ENCODE peak calls at places on chromosomes 1 and 21, in six cellular contexts. C is HL-60, O is HFF-Myc, P is ecto neural progenitor cell, X is chondrocyte, L is RWPE1. D is an unnamed sample.

GRCh38 chr1:77925536-77925935 is 37.1 kb downstream of the NEXN start:
- DNase-seq in L (no peak), X (no peak), C (no peak), P (no peak), O (no peak), D (no peak)

GRCh38 chr1:178294654-178295053 is 200.8 kb downstream of the RASAL2 start:
- DNase-seq in C (no peak), O (no peak), P (peak), L (no peak), X (no peak), D (no peak)

GRCh38 chr1:196309386-196309785 is 298.9 kb downstream of the KCNT2 start:
- DNase-seq in X (no peak), C (no peak), L (peak), O (peak), P (no peak), D (no peak)

GRCh38 chr21:42308161-42308913 is 6.9 kb downstream of the TFF3 start:
- DNase-seq in L (no peak), O (no peak), P (no peak), X (no peak), C (no peak), D (no peak)

GRCh38 chr1:84997667-84998600 is 1.0 kb upstream of the MCOLN2 start:
- DNase-seq in O (no peak), C (no peak), P (peak), X (no peak), L (peak), D (peak)

GRCh38 chr1:202575906-202576653 is 134.2 kb downstream of the SYT2 start:
- DNase-seq in P (no peak), L (no peak), O (no peak), C (no peak), X (no peak), D (peak)

GRCh38 chr1:36253463-36253862 is 29.2 kb downstream of the THRAP3 start:
- DNase-seq in O (no peak), C (no peak), X (no peak), L (no peak), P (no peak), D (no peak)

GRCh38 chr1:42529724-42530161 is 66.7 kb downstream of the CCDC30 start:
- DNase-seq in L (peak), X (no peak), C (no peak), O (no peak), P (no peak), D (no peak)

GRCh38 chr1:160519542-160520435 is 3.3 kb downstream of the SLAMF6 start:
- DNase-seq in L (peak), X (no peak), O (no peak), P (no peak), C (no peak), D (no peak)

GRCh38 chr1:212791261-212791675 is 309 bp downstream of the NSL1 start:
- DNase-seq in C (peak), O (no peak), P (no peak), X (peak), L (peak), D (no peak)

GRCh38 chr1:98923667-98924066 is 81.0 kb downstream of the PLPPR5 start:
- DNase-seq in C (no peak), O (no peak), X (no peak), P (no peak), L (no peak), D (no peak)

GRCh38 chr1:236010443-236010842 is 54.4 kb downstream of the NID1 start:
- DNase-seq in O (no peak), P (no peak), X (no peak), L (no peak), C (no peak), D (no peak)

GRCh38 chr1:153612755-153613331 is at the start of gene S100A16:
- DNase-seq in X (no peak), O (no peak), C (no peak), P (peak), L (peak), D (no peak)

GRCh38 chr1:79055856-79056255 is 49.3 kb upstream of the ADGRL4 start:
- DNase-seq in P (no peak), O (no peak), C (no peak), L (no peak), X (no peak), D (no peak)

GRCh38 chr1:174074757-174075156 is 52.6 kb upstream of the RC3H1 start:
- DNase-seq in X (no peak), L (peak), O (peak), P (no peak), C (no peak), D (no peak)

GRCh38 chr1:31765516-31765915 is 1.4 kb upstream of the ADGRB2 start:
- DNase-seq in O (no peak), C (no peak), L (no peak), X (no peak), P (no peak), D (no peak)

GRCh38 chr1:224768971-224769370 is 152.9 kb downstream of the CNIH3 start:
- DNase-seq in P (no peak), C (no peak), X (no peak), L (no peak), O (no peak), D (no peak)

GRCh38 chr1:96598416-96599168 is 123.0 kb upstream of the PTBP2 start:
- DNase-seq in O (no peak), P (no peak), X (no peak), C (no peak), L (no peak), D (no peak)

GRCh38 chr1:67850611-67851075 is 17.4 kb upstream of the GNG12 start:
- DNase-seq in O (peak), P (no peak), X (no peak), L (peak), C (no peak), D (peak)

GRCh38 chr1:101236546-101237228 is at the start of gene S1PR1:
- DNase-seq in O (no peak), P (peak), L (peak), X (no peak), C (no peak), D (peak)

GRCh38 chr1:164524810-164525209 is 34.2 kb upstream of the PBX1 start:
- DNase-seq in L (no peak), C (no peak), X (no peak), P (no peak), O (peak), D (no peak)

GRCh38 chr1:217228689-217229088 is 402.2 kb downstream of the GPATCH2 start:
- DNase-seq in L (no peak), C (no peak), X (no peak), O (no peak), P (no peak), D (no peak)

GRCh38 chr1:53568540-53568939 is 109.3 kb downstream of the DMRTB1 start:
- DNase-seq in X (no peak), L (no peak), O (no peak), C (no peak), P (no peak), D (no peak)

GRCh38 chr21:37496972-37497371 is 130.4 kb downstream of the DYRK1A start:
- DNase-seq in C (no peak), L (no peak), P (no peak), O (no peak), X (no peak), D (no peak)

GRCh38 chr1:115796897-115797296 is 28.4 kb upstream of the CASQ2 start:
- DNase-seq in X (no peak), C (no peak), L (no peak), P (no peak), O (no peak), D (no peak)

GRCh38 chr21:42447182-42447581 is 43.5 kb downstream of the UBASH3A start:
- DNase-seq in X (no peak), L (no peak), P (no peak), O (no peak), C (no peak), D (no peak)

GRCh38 chr1:156122519-156123355 is 8.2 kb downstream of the LMNA start:
- DNase-seq in O (no peak), X (no peak), C (no peak), L (no peak), P (no peak), D (peak)

GRCh38 chr21:44919111-44919912 is 1.4 kb downstream of the ITGB2 start:
- DNase-seq in O (no peak), P (no peak), L (no peak), C (peak), X (no peak), D (no peak)

GRCh38 chr1:178630418-178630817 is 94.6 kb upstream of the RALGPS2 start:
- DNase-seq in L (no peak), P (no peak), O (no peak), X (no peak), C (no peak), D (no peak)

GRCh38 chr1:41483960-41484844 is at the start of gene EDN2:
- DNase-seq in P (no peak), X (peak), L (peak), C (no peak), O (no peak), D (peak)

GRCh38 chr1:150683914-150684313 is 13.0 kb downstream of the GOLPH3L start:
- DNase-seq in P (no peak), C (no peak), X (no peak), O (no peak), L (no peak), D (no peak)

GRCh38 chr1:58047265-58047858 is 499.2 kb downstream of the OMA1 start:
- DNase-seq in L (peak), O (no peak), C (peak), X (no peak), P (peak), D (peak)

GRCh38 chr1:67686272-67687197 is 1.5 kb downstream of the GADD45A start:
- DNase-seq in C (peak), P (peak), O (peak), X (peak), L (peak), D (peak)

GRCh38 chr1:3017440-3018050 is 3.7 kb upstream of the ACTRT2 start:
- DNase-seq in O (no peak), P (no peak), C (no peak), X (peak), L (no peak), D (no peak)

GRCh38 chr1:62263813-62264353 is 55.4 kb downstream of the KANK4 start:
- DNase-seq in P (no peak), C (no peak), X (no peak), L (no peak), O (no peak), D (no peak)

GRCh38 chr1:54810144-54810942 is 9.2 kb upstream of the TTC22 start:
- DNase-seq in X (peak), O (peak), L (peak), P (peak), C (peak), D (peak)